ENCODE peak calls at places on chromosomes 16 and 17, in four cellular contexts. K, J, G and F are unnamed samples.

GRCh38 chr17:6204203-6204722 is 134.1 kb downstream of the WSCD1 start:
- DNase-seq in J (no peak), K (no peak), G (no peak), F (no peak)

GRCh38 chr16:81669473-81670350 is 109.4 kb upstream of the PLCG2 start:
- DNase-seq in J (no peak), K (no peak), G (no peak), F (no peak)

GRCh38 chr17:4475463-4475862 is 23.2 kb upstream of the SPNS2 start:
- DNase-seq in J (no peak), G (peak), K (no peak), F (no peak)

GRCh38 chr16:69190046-69190588 is 3.2 kb downstream of the SNTB2 start:
- DNase-seq in K (no peak), G (no peak), J (no peak), F (no peak)

GRCh38 chr16:867421-868385 is 67.2 kb upstream of the GNG13 start:
- DNase-seq in K (no peak), J (no peak), G (no peak), F (no peak)

GRCh38 chr16:57277586-57277985 is 6.9 kb downstream of the PLLP start:
- DNase-seq in G (no peak), J (no peak), K (no peak), F (no peak)

GRCh38 chr17:29778936-29779811 is 150.9 kb downstream of the SSH2 start:
- DNase-seq in K (peak), J (peak), G (peak), F (peak)

GRCh38 chr16:2480948-2481347 is 6.0 kb downstream of the TBC1D24 start:
- DNase-seq in G (no peak), J (no peak), K (no peak), F (no peak)

GRCh38 chr16:84919751-84920150 is 91.6 kb downstream of the ZDHHC7 start:
- DNase-seq in G (no peak), J (no peak), K (peak), F (no peak)

GRCh38 chr17:73566905-73567782 is 77.1 kb downstream of the SDK2 start:
- DNase-seq in J (no peak), K (peak), G (no peak), F (no peak)

GRCh38 chr16:46974352-46974751 is 878 bp upstream of the DNAJA2 start:
- DNase-seq in J (peak), G (peak), K (peak), F (peak)

GRCh38 chr17:29557085-29557697 is 9.6 kb downstream of the ABHD15 start:
- DNase-seq in G (no peak), K (no peak), J (peak), F (no peak)

GRCh38 chr17:71975998-71976649 is 144.7 kb upstream of the SOX9 start:
- DNase-seq in G (peak), J (no peak), K (peak), F (no peak)

DNA sequence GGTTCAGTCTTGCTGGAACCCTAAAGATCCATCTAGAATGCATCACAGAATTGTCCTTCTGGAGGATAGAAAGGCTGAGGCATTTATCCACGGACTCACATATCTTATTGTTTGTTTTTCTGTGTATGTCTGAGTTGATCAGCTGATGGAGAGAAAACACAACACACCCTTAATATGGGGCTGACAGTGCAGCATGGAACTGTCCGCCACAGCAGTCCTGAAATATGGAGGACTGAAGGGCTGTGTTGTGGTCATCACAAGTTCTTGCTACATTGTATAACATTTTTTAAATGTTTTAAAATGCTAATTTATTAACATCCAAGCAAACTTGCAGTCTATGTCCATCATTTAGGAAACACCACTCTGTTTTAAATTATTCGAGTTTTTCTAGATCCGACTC is 448.9 kb upstream of the ERCC4 start:
- DNase-seq in K (peak), J (no peak), G (no peak), F (no peak)
- TF ChIP-seq REST in K (peak), J (no peak), G (peak), F (peak)

DNA sequence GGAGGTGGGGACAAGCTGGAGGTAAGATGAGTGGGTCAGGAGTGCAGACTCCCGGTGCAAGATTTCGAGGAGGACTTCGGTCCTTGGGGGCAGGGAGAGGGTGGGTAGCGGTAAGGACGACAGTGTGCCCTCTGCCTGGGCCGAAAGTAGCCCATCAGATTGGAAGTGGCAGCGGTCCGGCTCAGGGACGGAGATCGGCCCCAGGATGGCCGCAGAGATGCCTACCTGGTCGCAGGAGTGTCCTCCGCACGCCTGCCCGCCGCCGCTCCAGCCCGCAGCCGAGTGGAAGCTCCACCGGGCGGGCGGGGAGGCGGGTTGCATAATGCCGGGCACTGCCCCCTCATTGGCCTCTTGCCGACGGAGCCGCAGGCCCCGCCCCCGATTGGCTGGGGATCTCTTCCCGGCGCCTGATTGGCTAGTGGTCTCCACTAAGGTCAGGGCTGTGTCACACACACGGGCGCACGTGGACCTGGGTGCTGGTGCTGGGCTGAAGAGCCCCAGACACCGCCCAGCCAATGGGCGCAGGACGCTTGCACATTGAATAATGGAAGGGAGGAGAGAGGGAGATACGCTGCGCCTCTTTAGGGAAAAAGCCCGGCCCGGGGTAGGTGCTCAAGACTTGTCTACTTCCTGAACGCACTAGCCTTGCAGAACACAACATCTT is at the start of gene PER1:
- DNase-seq in K (peak), G (peak), J (peak), F (peak)
- TF ChIP-seq REST in K (no peak), G (peak), J (no peak), F (no peak)

GRCh38 chr17:58281511-58282011 is 826 bp upstream of the MPO start:
- DNase-seq in J (peak), G (no peak), K (peak), F (no peak)

GRCh38 chr17:58279016-58279671 is 1.6 kb downstream of the MPO start:
- DNase-seq in J (peak), K (peak), G (no peak), F (no peak)

GRCh38 chr17:58282442-58282841 is 1.7 kb upstream of the MPO start:
- DNase-seq in G (no peak), K (no peak), J (no peak), F (no peak)

GRCh38 chr17:58279736-58280479 is 827 bp downstream of the MPO start:
- DNase-seq in G (peak), K (no peak), J (peak), F (no peak)

GRCh38 chr17:58280480-58281217 is at the start of gene MPO:
- DNase-seq in K (no peak), J (peak), G (peak), F (no peak)
- TF ChIP-seq REST in K (no peak), J (no peak), G (no peak), F (no peak)

GRCh38 chr17:81251943-81252301 is 12.8 kb downstream of the NDUFAF8 start:
- DNase-seq in K (no peak), J (no peak), G (no peak), F (no peak)
- TF ChIP-seq REST in K (no peak), J (no peak), G (no peak), F (no peak)

GRCh38 chr16:11409398-11409797 is 64.1 kb downstream of the RMI2 start:
- DNase-seq in G (no peak), K (no peak), J (no peak), F (no peak)
- TF ChIP-seq REST in G (no peak), K (no peak), J (no peak), F (no peak)

GRCh38 chr17:19244796-19245195 is 7.6 kb downstream of the EPN2 start:
- DNase-seq in J (no peak), K (no peak), G (no peak), F (no peak)
- TF ChIP-seq REST in J (no peak), K (no peak), G (no peak), F (no peak)

GRCh38 chr16:87551487-87551886 is 50.8 kb upstream of the JPH3 start:
- DNase-seq in K (no peak), G (no peak), J (no peak), F (no peak)
- TF ChIP-seq REST in K (no peak), G (no peak), J (no peak), F (no peak)

GRCh38 chr17:61862975-61863800 is at the start of gene BRIP1:
- DNase-seq in K (peak), G (peak), J (peak), F (peak)
- TF ChIP-seq REST in K (no peak), G (no peak), J (no peak), F (no peak)

DNA sequence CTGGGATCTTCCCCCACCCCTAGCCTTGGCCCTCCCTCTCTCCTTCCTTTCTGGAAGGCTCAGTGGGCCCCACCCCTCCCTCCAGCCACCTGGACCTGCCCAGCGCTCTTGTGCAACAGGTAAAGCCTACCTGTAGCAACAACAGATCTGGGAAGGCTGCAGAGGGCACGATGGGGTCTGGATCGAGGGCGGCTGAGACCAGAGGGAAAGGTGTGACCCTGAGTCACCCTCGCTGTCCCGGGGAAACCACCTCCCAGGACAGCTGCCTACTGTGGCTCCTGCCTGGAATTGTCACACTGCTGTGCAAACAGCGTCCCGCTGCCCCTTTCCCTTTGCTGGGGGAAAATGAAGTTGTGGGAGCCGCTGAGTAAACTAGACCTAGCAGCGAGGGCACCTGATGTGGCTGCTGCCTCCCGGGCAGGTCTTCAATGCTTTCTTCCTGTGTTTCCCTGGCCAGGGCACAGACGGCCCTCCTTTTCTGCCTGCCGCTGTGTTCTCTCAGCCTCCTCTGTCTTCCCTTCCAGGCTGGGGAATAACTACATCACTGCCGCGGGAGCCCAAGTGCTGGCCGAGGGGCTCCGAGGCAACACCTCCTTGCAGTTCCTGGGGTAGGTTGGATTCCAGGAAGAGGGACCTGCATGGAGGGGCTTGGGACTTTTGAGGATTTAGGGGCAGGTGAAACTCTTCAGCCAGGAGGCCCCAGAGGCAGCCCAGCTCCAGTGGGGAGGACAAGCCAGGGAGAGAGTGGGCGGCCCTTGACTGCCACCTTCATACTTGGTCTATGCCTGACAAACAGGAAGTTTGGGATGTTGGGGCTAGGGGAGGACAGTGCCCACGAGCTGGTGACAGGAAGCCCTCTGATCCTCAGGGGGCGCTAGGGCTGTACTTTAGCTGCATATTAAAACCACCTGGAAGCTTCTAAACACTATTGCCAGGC is 22.2 kb upstream of the CYLD start:
- DNase-seq in G (no peak), K (peak), J (no peak), F (peak)
- TF ChIP-seq REST in G (no peak), K (no peak), J (no peak), F (no peak)